ENCODE peak calls at places on chromosome 11, in ten cellular contexts. P is small intestine; C is activated CD4-positive, alpha-beta T cell treated with anti-CD3 and anti-CD28 coated beads, Interleukin-2, amount 50 U/mL, for 48 hours; E is uterus; N is ELR; T is stimulated activated CD4-positive, alpha-beta T cell treated with anti-CD3 and anti-CD28 coated beads, Interleukin-1b, Interleukin-23, amount 100 ng/mL, for 24 hours; B is CD8-positive, alpha-beta T cell; L is Calu3; X is stimulated activated CD8-positive, alpha-beta memory T cell treated with anti-CD3 and anti-CD28 coated beads, Interleukin-4, amount 100 ng/mL, for 1 hour; S is hepatocyte. R is an unnamed sample.

GRCh38 chr11:61698173-61698965 is 18.2 kb downstream of the DAGLA start:
- DNase-seq in B (no peak), P (no peak), T (no peak), E (no peak), S (no peak), X (no peak), L (no peak), C (no peak), N (no peak), R (no peak)

GRCh38 chr11:122755409-122755808 is 82.9 kb upstream of the CRTAM start:
- DNase-seq in S (peak; percentile 30), C (no peak), X (no peak), T (no peak), B (no peak), L (no peak), N (no peak), E (no peak), P (peak; percentile 62), R (no peak)

GRCh38 chr11:408154-409007 is 6.4 kb downstream of the SIGIRR start:
- DNase-seq in X (no peak), E (no peak), P (no peak), S (no peak), B (no peak), L (no peak), C (no peak), N (no peak), T (no peak), R (no peak)

GRCh38 chr11:108743851-108744250 is 79.0 kb downstream of the DDX10 start:
- DNase-seq in P (no peak), S (no peak), T (no peak), C (no peak), L (no peak), E (no peak), X (no peak), B (no peak), N (peak; percentile 6), R (no peak)

GRCh38 chr11:34565417-34566208 is 52.0 kb upstream of the ELF5 start:
- DNase-seq in E (no peak), N (peak; percentile 26), S (no peak), X (no peak), P (peak; percentile 22), C (peak; percentile 10), T (peak; percentile 2), L (no peak), B (no peak), R (no peak)

GRCh38 chr11:43632171-43632570 is 48.4 kb upstream of the HSD17B12 start:
- DNase-seq in X (no peak), P (no peak), S (no peak), T (no peak), L (no peak), C (no peak), N (peak; percentile 74), E (no peak), B (no peak), R (no peak)

GRCh38 chr11:28346209-28346608 is 238.0 kb downstream of the METTL15 start:
- DNase-seq in N (peak; percentile 23), T (no peak), X (no peak), E (no peak), B (no peak), P (no peak), L (no peak), S (no peak), C (no peak), R (no peak)

GRCh38 chr11:46674463-46675287 is 25.7 kb downstream of the ARHGAP1 start:
- DNase-seq in X (no peak), T (no peak), S (peak; percentile 64), C (no peak), N (no peak), B (no peak), P (peak; percentile 63), L (no peak), E (no peak), R (no peak)

GRCh38 chr11:1574256-1575242 is 2.5 kb upstream of the DUSP8 start:
- DNase-seq in B (peak; percentile 48), S (peak; percentile 82), T (no peak), P (peak; percentile 73), N (peak; percentile 51), L (peak; percentile 72), C (peak; percentile 64), E (peak; percentile 59), X (no peak), R (no peak)

GRCh38 chr11:35617687-35618496 is at the start of gene FJX1:
- DNase-seq in L (peak; percentile 66), P (peak; percentile 25), E (peak; percentile 68), N (peak; percentile 97), X (no peak), T (peak; percentile 24), B (no peak), S (peak; percentile 82), C (peak; percentile 26), R (no peak)

GRCh38 chr11:95832763-95833162 is 42.5 kb downstream of the CEP57 start:
- DNase-seq in T (no peak), E (no peak), C (no peak), N (peak; percentile 86), S (peak; percentile 4), P (no peak), B (no peak), X (no peak), L (no peak), R (no peak)

GRCh38 chr11:17748761-17749721 is 14.5 kb downstream of the KCNC1 start:
- DNase-seq in T (no peak), N (no peak), L (no peak), P (no peak), B (no peak), S (no peak), X (no peak), C (no peak), E (no peak), R (no peak)

GRCh38 chr11:118947091-118947490 is 9.0 kb upstream of the UPK2 start:
- DNase-seq in E (no peak), B (no peak), S (no peak), T (no peak), C (no peak), L (no peak), X (no peak), P (no peak), N (no peak), R (no peak)

GRCh38 chr11:62664405-62665074 is 470 bp downstream of the C11orf98 start:
- DNase-seq in E (peak; percentile 38), C (peak; percentile 59), L (peak; percentile 51), P (peak; percentile 71), T (no peak), X (no peak), S (peak; percentile 78), B (peak; percentile 28), N (peak; percentile 70), R (no peak)

GRCh38 chr11:96035031-96035743 is 111.3 kb upstream of the MTMR2 start:
- DNase-seq in E (no peak), S (no peak), L (no peak), C (no peak), N (no peak), P (no peak), T (no peak), X (no peak), B (no peak), R (no peak)

GRCh38 chr11:82790723-82791487 is 57.2 kb upstream of the FAM181B start:
- DNase-seq in N (no peak), E (no peak), B (no peak), L (no peak), C (no peak), S (peak; percentile 14), P (peak; percentile 11), X (no peak), T (no peak), R (no peak)

R was measured in ascending aorta.